ENCODE peak calls at places on chromosomes 6 and 20, in six cellular contexts. C is BJ; J is mammary epithelial cell; H is dorsolateral prefrontal cortex; V is CD8-positive, alpha-beta T cell; I is endothelial cell of umbilical vein. Z is an unnamed sample.

GRCh38 chr20:50292324-50293243 is 102.0 kb downstream of the CEBPB start:
- DNase-seq in C (peak), J (peak), H (peak), V (no peak), I (peak), Z (peak)

GRCh38 chr6:94376876-94377275 is 957.5 kb upstream of the EPHA7 start:
- DNase-seq in C (no peak), J (no peak), H (no peak), V (no peak), I (no peak), Z (no peak)

GRCh38 chr6:23089981-23090380 is 520.6 kb downstream of the HDGFL1 start:
- DNase-seq in C (no peak), J (no peak), H (no peak), V (no peak), I (no peak), Z (no peak)

GRCh38 chr20:14820771-14821170 is 483.4 kb upstream of the FLRT3 start:
- DNase-seq in C (no peak), J (peak), H (no peak), V (no peak), I (no peak), Z (no peak)

GRCh38 chr6:165748390-165748789 is 85.3 kb upstream of the PDE10A start:
- DNase-seq in C (no peak), J (no peak), H (no peak), V (no peak), I (no peak), Z (no peak)

GRCh38 chr6:8658391-8658790 is 223.0 kb upstream of the SLC35B3 start:
- DNase-seq in C (no peak), J (no peak), H (no peak), V (no peak), I (no peak), Z (no peak)

GRCh38 chr6:5599112-5599511 is 337.8 kb downstream of the FARS2 start:
- DNase-seq in C (no peak), J (no peak), H (no peak), V (no peak), I (no peak), Z (peak)

GRCh38 chr6:22106445-22106844 is 190.4 kb downstream of the PRL start:
- DNase-seq in C (no peak), J (no peak), H (no peak), V (no peak), I (no peak), Z (no peak)

GRCh38 chr6:145245119-145245518 is 490.2 kb downstream of the EPM2A start:
- DNase-seq in C (no peak), J (no peak), H (no peak), V (no peak), I (no peak), Z (no peak)

GRCh38 chr6:82507112-82507511 is 143.5 kb downstream of the TPBG start:
- DNase-seq in C (peak), J (peak), H (no peak), V (no peak), I (no peak), Z (no peak)

GRCh38 chr6:89528865-89529264 is 95.9 kb downstream of the ANKRD6 start:
- DNase-seq in C (no peak), J (no peak), H (no peak), V (no peak), I (no peak), Z (no peak)

GRCh38 chr6:73515204-73516101 is 5.4 kb downstream of the EEF1A1 start:
- DNase-seq in C (peak), J (peak), H (no peak), V (no peak), I (peak), Z (no peak)

GRCh38 chr6:30727920-30728605 is 7.9 kb downstream of the TUBB start:
- DNase-seq in C (no peak), J (no peak), H (no peak), V (no peak), I (peak), Z (no peak)

GRCh38 chr6:15539722-15540270 is 123.0 kb downstream of the DTNBP1 start:
- DNase-seq in C (no peak), J (no peak), H (no peak), V (no peak), I (no peak), Z (no peak)

GRCh38 chr6:35922139-35922554 is 1.2 kb upstream of the SRPK1 start:
- DNase-seq in C (no peak), J (no peak), H (no peak), V (no peak), I (no peak), Z (no peak)

GRCh38 chr20:64102647-64103354 is 4.6 kb downstream of the NPBWR2 start:
- DNase-seq in C (no peak), J (no peak), H (peak), V (no peak), I (no peak), Z (no peak)

GRCh38 chr6:35496036-35496850 is 636 bp downstream of the TEAD3 start:
- DNase-seq in C (no peak), J (no peak), H (no peak), V (no peak), I (no peak), Z (no peak)

GRCh38 chr20:52469143-52469542 is 277.6 kb upstream of the ZFP64 start:
- DNase-seq in C (no peak), J (no peak), H (no peak), V (no peak), I (no peak), Z (no peak)

GRCh38 chr6:43972915-43973304 is 154.3 kb downstream of the MRPL14 start:
- DNase-seq in C (peak), J (peak), H (peak), V (no peak), I (peak), Z (peak)

GRCh38 chr6:2498224-2498623 is 252.5 kb downstream of the MYLK4 start:
- DNase-seq in C (no peak), J (peak), H (no peak), V (no peak), I (peak), Z (no peak)

GRCh38 chr6:42899871-42900270 is 16.0 kb upstream of the PTCRA start:
- DNase-seq in C (no peak), J (no peak), H (no peak), V (no peak), I (peak), Z (no peak)

GRCh38 chr6:135642912-135643311 is 145.4 kb upstream of the AHI1 start:
- DNase-seq in C (no peak), J (no peak), H (no peak), V (no peak), I (no peak), Z (no peak)

GRCh38 chr6:101509556-101509955 is 116.0 kb downstream of the GRIK2 start:
- DNase-seq in C (peak), J (no peak), H (no peak), V (no peak), I (no peak), Z (no peak)

GRCh38 chr6:72617721-72618120 is 4.1 kb upstream of the KCNQ5 start:
- DNase-seq in C (no peak), J (no peak), H (no peak), V (no peak), I (no peak), Z (no peak)

GRCh38 chr20:8394308-8394945 is 262.4 kb downstream of the PLCB1 start:
- DNase-seq in C (no peak), J (peak), H (no peak), V (no peak), I (no peak), Z (no peak)

GRCh38 chr6:119479860-119480655 is 130.5 kb upstream of the MAN1A1 start:
- DNase-seq in C (no peak), J (no peak), H (no peak), V (no peak), I (no peak), Z (no peak)

GRCh38 chr6:2656460-2657064 is 94.2 kb downstream of the MYLK4 start:
- DNase-seq in C (no peak), J (no peak), H (no peak), V (no peak), I (peak), Z (no peak)

GRCh38 chr6:140105857-140106256 is 731.4 kb upstream of the CITED2 start:
- DNase-seq in C (no peak), J (no peak), H (no peak), V (no peak), I (no peak), Z (no peak)

GRCh38 chr6:27883136-27883535 is 29.1 kb downstream of the OR2B2 start:
- DNase-seq in C (no peak), J (no peak), H (no peak), V (no peak), I (no peak), Z (no peak)

GRCh38 chr6:3812596-3812995 is 36.6 kb upstream of the FAM50B start:
- DNase-seq in C (no peak), J (no peak), H (no peak), V (no peak), I (no peak), Z (no peak)

GRCh38 chr20:47784599-47785320 is 521 bp downstream of the SULF2 start:
- DNase-seq in C (no peak), J (peak), H (no peak), V (no peak), I (peak), Z (no peak)

GRCh38 chr6:78436335-78436734 is 431.0 kb upstream of the IRAK1BP1 start:
- DNase-seq in C (no peak), J (peak), H (no peak), V (no peak), I (peak), Z (peak)

GRCh38 chr6:155142902-155143609 is 120.8 kb upstream of the CLDN20 start:
- DNase-seq in C (no peak), J (no peak), H (no peak), V (no peak), I (peak), Z (no peak)

GRCh38 chr6:31919624-31920303 is 7.8 kb upstream of the C2 start:
- DNase-seq in C (no peak), J (no peak), H (no peak), V (no peak), I (no peak), Z (no peak)
- TF ChIP-seq CTCF in C (no peak), J (no peak), H (no peak), V (no peak), I (no peak), Z (no peak)

GRCh38 chr6:93086351-93086750 is 333.0 kb downstream of the EPHA7 start:
- DNase-seq in C (no peak), J (no peak), H (no peak), V (no peak), I (no peak), Z (no peak)

GRCh38 chr6:93087606-93088005 is 331.8 kb downstream of the EPHA7 start:
- DNase-seq in C (no peak), J (no peak), H (no peak), V (no peak), I (no peak), Z (no peak)

GRCh38 chr6:93083337-93083736 is 336.0 kb downstream of the EPHA7 start:
- DNase-seq in C (no peak), J (no peak), H (no peak), V (no peak), I (no peak), Z (no peak)

DNA sequence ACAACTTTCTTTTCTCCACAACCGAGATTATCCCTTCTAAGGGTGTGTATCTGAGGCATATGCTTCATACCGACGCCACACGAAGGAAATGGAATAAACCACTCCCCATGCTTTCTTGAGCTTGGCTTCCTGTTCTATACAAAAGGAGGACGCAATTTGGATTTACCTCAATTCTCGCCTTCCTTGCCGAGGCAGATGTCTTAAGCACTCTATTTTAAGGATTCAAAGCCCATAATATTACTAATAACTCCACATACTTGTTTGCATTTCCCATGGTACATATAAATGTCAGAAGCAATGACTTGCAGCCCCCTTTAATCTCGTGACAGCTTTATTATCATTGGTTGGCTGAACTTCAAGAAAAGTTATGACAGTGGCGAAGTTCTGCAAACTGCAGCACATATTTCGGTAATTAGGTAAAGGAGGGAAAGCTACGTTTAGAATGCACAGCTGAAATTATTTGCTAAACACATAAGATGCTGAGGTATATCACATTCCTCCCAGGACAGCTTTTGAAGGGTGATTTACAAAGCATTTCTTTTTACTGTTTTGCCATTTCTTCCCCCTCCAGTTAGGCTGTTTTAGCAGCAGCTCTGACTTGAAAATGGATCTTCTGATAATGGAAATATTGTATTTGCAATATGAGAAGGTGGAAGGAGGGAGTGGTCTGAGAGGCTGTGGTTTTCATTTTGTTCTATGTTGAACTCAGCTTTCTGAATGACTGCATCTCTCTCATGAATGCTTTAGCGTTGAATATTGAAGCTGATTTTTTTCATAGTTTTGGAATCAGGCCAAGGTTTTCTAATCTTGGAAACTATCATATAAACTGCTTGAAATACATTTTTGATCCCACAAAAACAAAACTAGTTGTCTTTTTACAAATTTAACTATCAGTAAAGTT is 330.4 kb downstream of the EPHA7 start:
- DNase-seq in C (no peak), J (no peak), H (no peak), V (no peak), I (peak), Z (no peak)
- H3K4me3 ChIP-seq in C (no peak), J (no peak), H (no peak), V (no peak), I (no peak), Z (no peak)

DNA sequence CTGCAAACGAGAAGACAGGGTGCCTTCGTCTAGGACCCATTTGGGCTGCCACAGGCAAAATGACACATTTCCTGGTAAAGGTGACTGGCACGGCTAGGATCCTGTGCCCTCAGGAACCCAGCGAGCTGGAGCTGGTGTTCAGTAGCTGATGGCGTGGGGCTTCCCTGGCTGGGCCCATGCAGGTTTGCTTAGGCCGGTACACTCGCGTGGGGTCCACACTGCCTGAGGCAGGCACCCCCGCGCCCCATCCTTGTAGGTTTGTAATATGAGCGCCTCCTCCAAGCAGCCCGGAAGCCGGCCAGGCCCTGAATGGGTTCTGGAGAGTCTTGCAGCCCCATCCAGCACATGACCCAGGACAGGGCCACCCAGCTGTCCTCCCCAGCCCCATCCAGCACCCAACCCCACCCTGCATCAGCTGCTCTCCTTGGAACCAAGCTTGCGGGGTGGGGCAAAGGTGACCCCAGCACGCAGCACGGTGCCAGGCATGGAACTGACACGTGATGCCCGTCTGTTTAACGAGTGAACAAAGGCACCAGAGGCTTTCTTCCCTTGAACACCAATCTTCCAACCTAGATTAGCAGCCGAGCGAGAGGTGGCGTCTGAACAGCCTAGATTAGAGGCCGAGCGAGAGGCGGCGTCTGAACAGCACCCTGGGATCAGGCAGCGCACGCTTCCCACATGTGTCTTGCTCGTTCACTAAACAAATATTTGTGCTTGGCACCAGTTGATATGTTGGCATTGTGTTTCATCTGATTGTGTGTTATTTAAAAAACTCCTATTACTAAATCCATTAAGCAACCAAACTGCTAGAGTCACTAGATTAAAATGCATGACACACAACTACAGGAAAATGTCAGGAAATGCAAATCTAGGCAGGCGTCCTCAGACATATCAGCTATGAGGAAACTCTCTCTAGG is 112.1 kb downstream of the DLL1 start:
- DNase-seq in C (peak), J (peak), H (no peak), V (no peak), I (peak), Z (peak)
- TF ChIP-seq CTCF in C (no peak), J (no peak), H (no peak), V (no peak), I (no peak), Z (no peak)

DNA sequence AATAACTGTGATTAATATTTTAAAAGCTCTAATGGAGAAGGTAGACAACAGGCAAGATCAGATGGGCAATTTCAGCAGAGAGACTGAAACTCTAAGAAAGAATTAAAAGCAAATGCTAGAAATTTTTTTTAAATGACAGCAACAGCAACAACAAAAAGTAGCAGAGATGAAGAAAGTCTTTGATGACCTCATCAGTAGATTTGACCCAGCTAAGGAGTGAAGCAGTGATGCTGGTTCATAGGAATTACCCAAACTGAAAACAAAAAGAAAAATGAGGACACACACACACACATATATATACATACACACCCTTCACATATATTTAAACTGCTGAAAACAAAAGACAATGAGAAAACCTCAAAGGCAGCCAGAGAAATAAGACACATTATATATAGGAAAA is 197.6 kb upstream of the ARID1B start:
- DNase-seq in C (no peak), J (no peak), H (no peak), V (no peak), I (no peak), Z (no peak)
- H3K4me3 ChIP-seq in C (no peak), J (no peak), H (no peak), V (no peak), I (no peak), Z (no peak)

Z was measured in HFF-Myc.